ENCODE peak calls at places on chromosomes 2 and 18, in five cellular contexts. E is psoas muscle, I is hepatocyte, D is WERI-Rb-1, O is cardiac muscle cell. T is an unnamed sample.
A peak's percentile ranks its signal among the peaks of the same experiment; 100 is the strongest.

GRCh38 chr2:109702250-109702985 is 88.3 kb downstream of the SOWAHC start:
- DNase-seq in D (no peak), I (no peak), E (no peak), O (no peak), T (peak; percentile 56)

GRCh38 chr2:18871430-18871829 is 282.1 kb upstream of the NT5C1B start:
- DNase-seq in D (no peak), O (peak; percentile 14), I (no peak), E (no peak), T (no peak)

GRCh38 chr2:8540552-8541055 is 141.3 kb upstream of the ID2 start:
- DNase-seq in I (no peak), D (no peak), O (no peak), E (no peak), T (no peak)

GRCh38 chr2:171420728-171421563 is 12.8 kb downstream of the METTL8 start:
- DNase-seq in E (no peak), I (no peak), O (no peak), D (no peak), T (no peak)

GRCh38 chr2:11602563-11603182 is 67.3 kb downstream of the NTSR2 start:
- DNase-seq in D (no peak), I (no peak), O (no peak), E (no peak), T (no peak)

GRCh38 chr2:157929871-157930667 is 53.9 kb upstream of the ACVR1 start:
- DNase-seq in I (no peak), E (no peak), O (no peak), D (no peak), T (no peak)

GRCh38 chr18:9701604-9702324 is 6.3 kb upstream of the RAB31 start:
- DNase-seq in D (no peak), E (no peak), I (no peak), O (no peak), T (no peak)

GRCh38 chr2:23385748-23386421 is 906 bp downstream of the KLHL29 start:
- DNase-seq in O (peak; percentile 28), D (peak; percentile 41), E (peak; percentile 39), I (peak; percentile 44), T (no peak)

GRCh38 chr18:47628898-47629297 is 301.6 kb downstream of the SMAD2 start:
- DNase-seq in E (no peak), I (no peak), D (no peak), O (no peak), T (no peak)

GRCh38 chr2:44642123-44642857 is 280.5 kb downstream of the CAMKMT start:
- DNase-seq in I (no peak), D (no peak), O (no peak), E (no peak), T (no peak)

GRCh38 chr18:26803643-26804042 is 61.9 kb downstream of the AQP4 start:
- DNase-seq in D (no peak), O (peak; percentile 27), I (no peak), E (no peak), T (no peak)

GRCh38 chr2:230866704-230867561 is 2.2 kb downstream of the ITM2C start:
- DNase-seq in O (no peak), I (no peak), E (no peak), D (no peak), T (no peak)

GRCh38 chr2:197028230-197028629 is 101.7 kb upstream of the PGAP1 start:
- DNase-seq in D (no peak), I (peak; percentile 13), E (no peak), O (no peak), T (no peak)

GRCh38 chr18:2572144-2572682 is 856 bp downstream of the NDC80 start:
- DNase-seq in D (no peak), I (no peak), O (no peak), E (no peak), T (no peak)

GRCh38 chr18:75073654-75074053 is 135.3 kb downstream of the PTGR3 start:
- DNase-seq in I (no peak), D (no peak), E (no peak), O (no peak), T (no peak)

GRCh38 chr18:58223717-58224424 is 179.8 kb downstream of the NEDD4L start:
- DNase-seq in I (peak; percentile 84), E (no peak), O (peak; percentile 46), D (no peak), T (peak; percentile 73)

GRCh38 chr2:241948299-241948897 is 78.9 kb downstream of the RTP5 start:
- DNase-seq in D (no peak), I (no peak), O (no peak), E (no peak), T (no peak)

GRCh38 chr2:239554761-239555565 is 154.1 kb upstream of the HDAC4 start:
- DNase-seq in E (no peak), O (no peak), D (no peak), I (no peak), T (no peak)

GRCh38 chr2:39920318-39920775 is 141.3 kb upstream of the THUMPD2 start:
- DNase-seq in D (peak; percentile 57), I (no peak), E (no peak), O (peak; percentile 5), T (no peak)

GRCh38 chr2:237866119-237866621 is 6.7 kb downstream of the RAMP1 start:
- DNase-seq in I (peak; percentile 40), E (no peak), D (no peak), O (no peak), T (no peak)

GRCh38 chr2:150762571-150762970 is 275.1 kb upstream of the RND3 start:
- DNase-seq in E (no peak), D (no peak), O (no peak), I (no peak), T (no peak)

GRCh38 chr2:134014196-134014960 is 239.5 kb upstream of the MGAT5 start:
- DNase-seq in O (no peak), I (no peak), E (no peak), D (no peak), T (peak; percentile 74)

GRCh38 chr2:198825534-198825933 is 632.2 kb downstream of the SATB2 start:
- DNase-seq in O (no peak), E (no peak), D (no peak), I (no peak), T (no peak)

GRCh38 chr2:196376984-196377877 is 205.9 kb upstream of the STK17B start:
- DNase-seq in E (no peak), D (no peak), I (no peak), O (no peak), T (peak; percentile 34)

GRCh38 chr2:34627003-34627402 is 1027.9 kb upstream of the FAM98A start:
- DNase-seq in E (no peak), O (no peak), D (no peak), I (peak; percentile 41), T (no peak)

GRCh38 chr2:201049455-201049854 is 22.0 kb downstream of the HYCC2 start:
- DNase-seq in E (no peak), D (no peak), I (no peak), O (no peak), T (no peak)
- H3K27me3 ChIP-seq in E (no peaks in the 10 kb centered on the region), D (no peaks in the 10 kb centered on the region), I (no peaks in the 10 kb centered on the region), O (no peaks in the 10 kb centered on the region), T (no peaks in the 10 kb centered on the region)

GRCh38 chr2:55636831-55637230 is 19.4 kb upstream of the PPP4R3B start:
- DNase-seq in E (no peak), D (no peak), I (no peak), O (no peak), T (no peak)
- H3K36me3 ChIP-seq in E (peaks cover 90% of the 10 kb centered on the region), D (peaks cover 76% of the 10 kb centered on the region), I (no peaks in the 10 kb centered on the region), O (peaks cover 17% of the 10 kb centered on the region), T (peaks cover 1% of the 10 kb centered on the region)

GRCh38 chr2:173791502-173791901 is 173.7 kb downstream of the SP3 start:
- DNase-seq in D (no peak), I (no peak), O (peak; percentile 23), E (no peak), T (no peak)
- TF ChIP-seq CTCF in D (no peak), I (no peak), O (no peak), E (no peak), T (no peak)

GRCh38 chr2:118832071-118832790 is 15.2 kb downstream of the EN1 start:
- DNase-seq in O (no peak), D (no peak), I (no peak), E (no peak), T (no peak)
- H3K27me3 ChIP-seq in O (peaks cover 100% of the 10 kb centered on the region), D (peaks cover 96% of the 10 kb centered on the region), I (peaks cover 95% of the 10 kb centered on the region), E (no peaks in the 10 kb centered on the region), T (peaks cover 45% of the 10 kb centered on the region)

DNA sequence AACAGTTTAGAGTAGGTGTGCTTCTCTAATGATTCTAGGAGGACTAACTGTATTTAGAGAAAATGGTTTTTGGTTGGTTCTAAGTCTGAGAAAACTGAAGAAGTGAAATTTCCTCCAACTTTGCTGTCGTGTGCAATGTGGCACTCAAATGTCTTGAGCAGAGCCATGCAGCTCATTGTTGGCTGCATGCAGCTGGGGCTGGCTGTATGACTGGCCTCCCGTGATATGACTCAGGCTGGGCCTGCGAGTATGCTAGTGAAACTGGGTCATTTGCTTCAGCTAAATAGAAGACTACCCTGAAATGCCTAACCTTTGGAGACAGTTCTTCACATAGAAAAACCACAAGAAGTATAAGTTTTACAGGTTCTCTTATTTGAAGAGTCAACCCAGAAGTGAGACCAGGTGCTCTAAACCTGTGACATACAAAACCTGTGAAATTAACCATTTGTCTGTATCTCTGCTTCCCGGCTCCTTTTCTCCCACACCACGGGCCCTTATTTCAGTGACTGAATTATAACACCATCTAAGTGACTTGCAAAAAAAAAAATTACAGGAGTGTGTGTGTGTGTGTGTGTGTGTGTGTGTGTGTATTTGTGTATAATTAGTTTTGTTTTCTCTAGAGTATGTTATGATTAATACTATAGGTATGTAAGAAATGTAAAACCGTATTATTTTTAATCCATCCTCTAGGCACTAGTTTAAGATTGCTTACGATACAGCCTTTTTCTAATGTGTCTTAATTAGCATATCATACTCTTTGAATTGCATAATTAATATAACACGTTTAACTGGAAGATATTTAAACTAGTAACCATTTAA is 15.9 kb downstream of the POLI start:
- DNase-seq in D (no peak), O (no peak), I (no peak), E (peak; percentile 48), T (no peak)
- H3K36me3 ChIP-seq in D (peaks cover 38% of the 10 kb centered on the region), O (peaks cover 55% of the 10 kb centered on the region), I (peaks cover 3% of the 10 kb centered on the region), E (peaks cover 85% of the 10 kb centered on the region), T (peaks cover 3% of the 10 kb centered on the region)

T was measured in BJ.